ENCODE peak calls at places on chromosomes 4 and X, in five cellular contexts. B is H1, X is K562, G is GM12878, E is HepG2. M is an unnamed sample.

GRCh38 chrX:32591589-32591988 is 619.8 kb downstream of the DMD start:
- DNase-seq in B (no peak), X (no peak), G (no peak), E (no peak), M (no peak)

GRCh38 chr4:128980816-128981326 is 112.5 kb downstream of the SCLT1 start:
- DNase-seq in B (no peak), X (no peak), G (no peak), E (no peak), M (no peak)

GRCh38 chr4:88320780-88321373 is 36.5 kb upstream of the PPM1K start:
- DNase-seq in B (peak; percentile 45), X (no peak), G (peak; percentile 83), E (no peak), M (no peak)

GRCh38 chr4:14196141-14196540 is 568.6 kb upstream of the BOD1L1 start:
- DNase-seq in B (peak; percentile 76), X (peak; percentile 7), G (no peak), E (no peak), M (no peak)

GRCh38 chr4:53889335-53890084 is 174.9 kb downstream of the CHIC2 start:
- DNase-seq in B (no peak), X (no peak), G (no peak), E (no peak), M (no peak)

GRCh38 chr4:149113804-149114430 is 671.7 kb upstream of the NR3C2 start:
- DNase-seq in B (no peak), X (no peak), G (no peak), E (no peak), M (no peak)

GRCh38 chr4:152894673-152895072 is 41.5 kb upstream of the FHDC1 start:
- DNase-seq in B (no peak), X (no peak), G (no peak), E (no peak), M (no peak)

GRCh38 chrX:33457102-33457501 is 245.8 kb upstream of the DMD start:
- DNase-seq in B (no peak), X (no peak), G (no peak), E (no peak), M (no peak)

GRCh38 chr4:183241322-183241640 is 78.8 kb downstream of the CLDN22 start:
- DNase-seq in B (no peak), X (peak; percentile 75), G (no peak), E (no peak), M (peak; percentile 11)

GRCh38 chr4:159778298-159778697 is 675.4 kb downstream of the RAPGEF2 start:
- DNase-seq in B (no peak), X (no peak), G (no peak), E (no peak), M (no peak)

GRCh38 chr4:146308951-146309350 is 94.6 kb downstream of the REELD1 start:
- DNase-seq in B (no peak), X (no peak), G (no peak), E (no peak), M (no peak)

GRCh38 chrX:129653985-129654651 is 638 bp downstream of the APLN start:
- DNase-seq in B (no peak), X (no peak), G (no peak), E (no peak), M (peak; percentile 35)

GRCh38 chr4:55396305-55397023 is 707 bp downstream of the TMEM165 start:
- DNase-seq in B (peak; percentile 74), X (peak; percentile 60), G (no peak), E (peak; percentile 31), M (no peak)

GRCh38 chr4:185019451-185020292 is 1.4 kb downstream of the HELT start:
- DNase-seq in B (no peak), X (no peak), G (no peak), E (no peak), M (peak; percentile 28)

GRCh38 chr4:147617173-147617840 is at the start of gene TMEM184C:
- DNase-seq in B (peak; percentile 97), X (peak; percentile 97), G (peak; percentile 89), E (peak; percentile 92), M (peak; percentile 89)

GRCh38 chrX:9327747-9328145 is 137.1 kb upstream of the TBL1X start:
- DNase-seq in B (no peak), X (no peak), G (no peak), E (no peak), M (peak; percentile 46)

GRCh38 chr4:8304827-8305695 is 35.5 kb downstream of the HTRA3 start:
- DNase-seq in B (peak; percentile 31), X (no peak), G (no peak), E (no peak), M (no peak)

GRCh38 chr4:23232987-23233386 is 540.2 kb downstream of the GBA3 start:
- DNase-seq in B (no peak), X (no peak), G (no peak), E (no peak), M (no peak)

GRCh38 chr4:109435635-109436034 is 2.0 kb downstream of the SEC24B start:
- DNase-seq in B (no peak), X (no peak), G (no peak), E (peak; percentile 67), M (no peak)

GRCh38 chr4:6150046-6150735 is 50.2 kb downstream of the JAKMIP1 start:
- DNase-seq in B (no peak), X (no peak), G (no peak), E (no peak), M (no peak)

GRCh38 chr4:54063224-54063623 is 1.2 kb downstream of the CHIC2 start:
- DNase-seq in B (no peak), X (peak; percentile 11), G (no peak), E (peak; percentile 52), M (no peak)

GRCh38 chr4:780730-781492 is 45.0 kb downstream of the CPLX1 start:
- DNase-seq in B (no peak), X (no peak), G (no peak), E (no peak), M (no peak)

GRCh38 chrX:71315917-71316316 is 14.4 kb downstream of the ITGB1BP2 start:
- DNase-seq in B (no peak), X (no peak), G (no peak), E (no peak), M (no peak)

GRCh38 chrX:71320126-71320525 is 18.6 kb downstream of the ITGB1BP2 start:
- DNase-seq in B (no peak), X (no peak), G (no peak), E (no peak), M (no peak)
- TF ChIP-seq KDM1A in B (no peak), X (no peak), G (no peak), E (no peak), M (no peak)

GRCh38 chrX:12013220-12013619 is 125.1 kb upstream of the FRMPD4 start:
- DNase-seq in B (no peak), X (no peak), G (no peak), E (no peak), M (no peak)

GRCh38 chrX:12011075-12011474 is 127.2 kb upstream of the FRMPD4 start:
- DNase-seq in B (no peak), X (no peak), G (no peak), E (no peak), M (no peak)

GRCh38 chrX:12002876-12003275 is 135.4 kb upstream of the FRMPD4 start:
- DNase-seq in B (no peak), X (no peak), G (no peak), E (no peak), M (no peak)

GRCh38 chrX:12010436-12010835 is 127.8 kb upstream of the FRMPD4 start:
- DNase-seq in B (no peak), X (no peak), G (no peak), E (no peak), M (no peak)

GRCh38 chrX:12007881-12008280 is 130.4 kb upstream of the FRMPD4 start:
- DNase-seq in B (no peak), X (no peak), G (no peak), E (no peak), M (peak; percentile 68)
- TF ChIP-seq KDM1A in B (no peak), X (no peak), G (no peak), E (no peak), M (no peak)

GRCh38 chr4:38224850-38225249 is 264.7 kb downstream of the PTTG2 start:
- DNase-seq in B (no peak), X (no peak), G (no peak), E (no peak), M (no peak)

GRCh38 chr4:38226170-38226569 is 266.0 kb downstream of the PTTG2 start:
- DNase-seq in B (no peak), X (no peak), G (no peak), E (no peak), M (no peak)

GRCh38 chr4:38223306-38223705 is 263.1 kb downstream of the PTTG2 start:
- DNase-seq in B (no peak), X (no peak), G (no peak), E (no peak), M (no peak)

GRCh38 chr4:38223801-38224236 is 263.6 kb downstream of the PTTG2 start:
- DNase-seq in B (no peak), X (no peak), G (no peak), E (peak; percentile 81), M (no peak)
- TF ChIP-seq KDM1A in B (no peak), X (no peak), G (no peak), E (no peak), M (no peak)

DNA sequence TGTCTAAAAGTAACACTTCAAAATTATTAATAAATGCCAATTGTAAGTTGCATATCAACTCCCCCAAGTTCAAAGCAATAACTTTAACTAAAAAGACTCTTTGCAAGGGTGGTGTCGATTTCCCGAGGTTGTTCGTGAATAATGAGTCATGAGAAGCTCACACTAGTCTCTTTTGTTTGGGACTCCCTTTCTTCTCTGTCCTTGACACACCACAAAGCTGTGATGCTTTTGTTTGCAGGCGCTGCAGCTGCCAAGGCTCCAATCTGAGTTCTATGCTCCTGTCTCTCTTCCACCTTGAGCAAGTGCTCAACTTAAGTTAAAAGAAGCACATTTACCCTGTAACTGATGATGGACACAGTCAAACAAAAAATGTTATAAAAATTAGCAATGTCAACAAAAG is 65.9 kb downstream of the FAT1 start:
- DNase-seq in B (no peak), X (no peak), G (no peak), E (peak; percentile 48), M (no peak)
- TF ChIP-seq KDM1A in B (no peak), X (no peak), G (no peak), E (no peak), M (no peak)

GRCh38 chr4:10104991-10105276 is 11.7 kb downstream of the WDR1 start:
- DNase-seq in B (no peak), X (no peak), G (no peak), E (no peak), M (no peak)

GRCh38 chr4:10104211-10104990 is 12.2 kb downstream of the WDR1 start:
- DNase-seq in B (no peak), X (no peak), G (no peak), E (no peak), M (no peak)

GRCh38 chr4:10106421-10107039 is 10.1 kb downstream of the WDR1 start:
- DNase-seq in B (no peak), X (peak; percentile 84), G (no peak), E (no peak), M (peak; percentile 72)

GRCh38 chr4:10105920-10106319 is 10.7 kb downstream of the WDR1 start:
- DNase-seq in B (no peak), X (peak; percentile 25), G (no peak), E (no peak), M (no peak)

GRCh38 chr4:10105421-10105820 is 11.2 kb downstream of the WDR1 start:
- DNase-seq in B (no peak), X (no peak), G (no peak), E (no peak), M (no peak)
- TF ChIP-seq KDM1A in B (no peak), X (no peak), G (no peak), E (no peak), M (no peak)

GRCh38 chr4:172220679-172221078 is 407.5 kb downstream of the GALNTL6 start:
- DNase-seq in B (no peak), X (no peak), G (no peak), E (no peak), M (no peak)

GRCh38 chr4:172225457-172225856 is 412.3 kb downstream of the GALNTL6 start:
- DNase-seq in B (no peak), X (no peak), G (no peak), E (no peak), M (no peak)
- TF ChIP-seq KDM1A in B (no peak), X (no peak), G (no peak), E (no peak), M (no peak)

M was measured in A549.